ENCODE peak calls at places on chromosomes 12 and 14, in five cellular contexts. Z is mammary epithelial cell, I is neural crest cell, N is nephron progenitor cell, E is colonic mucosa. W is an unnamed sample.

GRCh38 chr12:94621662-94622359 is 28.5 kb downstream of the TMCC3 start:
- DNase-seq in Z (peak), I (no peak), N (no peak), E (peak), W (no peak)

GRCh38 chr12:61009167-61009566 is 1251.0 kb upstream of the USP15 start:
- DNase-seq in Z (no peak), I (no peak), N (no peak), E (no peak), W (no peak)

GRCh38 chr12:50728417-50728816 is 35.5 kb upstream of the ATF1 start:
- DNase-seq in Z (no peak), I (no peak), N (no peak), E (no peak), W (no peak)

GRCh38 chr12:112408621-112409020 is 784 bp downstream of the RPL6 start:
- DNase-seq in Z (peak), I (no peak), N (no peak), E (no peak), W (no peak)

GRCh38 chr14:90675399-90675798 is 140.8 kb downstream of the TTC7B start:
- DNase-seq in Z (no peak), I (no peak), N (no peak), E (no peak), W (no peak)

GRCh38 chr14:75125617-75126016 is 1.2 kb downstream of the NEK9 start:
- DNase-seq in Z (peak), I (no peak), N (no peak), E (no peak), W (no peak)

GRCh38 chr14:49881296-49882006 is 11.4 kb upstream of the ARF6 start:
- DNase-seq in Z (no peak), I (no peak), N (no peak), E (peak), W (no peak)

GRCh38 chr12:81274619-81275018 is 196.7 kb downstream of the ACSS3 start:
- DNase-seq in Z (no peak), I (no peak), N (no peak), E (no peak), W (no peak)

GRCh38 chr12:76259660-76260389 is 88.4 kb downstream of the BBS10 start:
- DNase-seq in Z (peak), I (no peak), N (no peak), E (no peak), W (no peak)

GRCh38 chr12:97142737-97143450 is 235.8 kb downstream of the NEDD1 start:
- DNase-seq in Z (no peak), I (peak), N (peak), E (no peak), W (no peak)

GRCh38 chr14:92958373-92959188 is 35.6 kb downstream of the CHGA start:
- DNase-seq in Z (no peak), I (no peak), N (no peak), E (no peak), W (no peak)

GRCh38 chr14:68795602-68796417 is 2.9 kb upstream of the ZFP36L1 start:
- DNase-seq in Z (peak), I (no peak), N (peak), E (peak), W (peak)
- TF ChIP-seq CTCF in Z (peak), I (peak), N (peak), E (peak), W (peak)

GRCh38 chr12:124663206-124663605 is 95.8 kb upstream of the NCOR2 start:
- DNase-seq in Z (no peak), I (no peak), N (no peak), E (no peak), W (no peak)

GRCh38 chr12:124659003-124659402 is 91.6 kb upstream of the NCOR2 start:
- DNase-seq in Z (no peak), I (no peak), N (no peak), E (no peak), W (no peak)

GRCh38 chr12:124660846-124661245 is 93.4 kb upstream of the NCOR2 start:
- DNase-seq in Z (no peak), I (no peak), N (peak), E (no peak), W (no peak)

GRCh38 chr12:124663771-124664366 is 96.5 kb upstream of the NCOR2 start:
- DNase-seq in Z (no peak), I (peak), N (no peak), E (no peak), W (no peak)

GRCh38 chr12:124661382-124661781 is 94.0 kb upstream of the NCOR2 start:
- DNase-seq in Z (no peak), I (no peak), N (no peak), E (no peak), W (no peak)
- TF ChIP-seq CTCF in Z (peak), I (no peak), N (no peak), E (no peak), W (no peak)

DNA sequence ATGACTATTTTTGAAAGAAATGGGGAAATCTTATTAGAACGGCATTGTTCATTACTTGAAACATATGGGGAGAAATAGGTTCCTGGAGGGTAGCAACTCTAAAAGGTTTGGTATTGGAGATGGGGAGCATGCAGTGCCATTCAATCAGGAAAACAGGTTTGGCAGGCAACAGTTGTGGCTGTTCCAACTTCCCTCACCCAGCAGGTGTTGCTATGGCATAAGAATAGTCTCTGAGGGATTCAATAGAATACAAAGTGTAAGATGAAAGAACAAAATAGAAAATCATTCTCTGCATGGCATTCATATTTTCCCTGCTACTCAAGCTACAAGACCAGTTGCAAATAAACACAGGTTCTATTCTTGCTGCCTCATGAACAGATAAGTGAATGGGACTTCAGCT is 393.3 kb upstream of the RPL10L start:
- DNase-seq in Z (no peak), I (no peak), N (peak), E (no peak), W (no peak)
- TF ChIP-seq CTCF in Z (peak), I (no peak), N (peak), E (no peak), W (no peak)

GRCh38 chr12:131455218-131455506 is 255.7 kb upstream of the SFSWAP start:
- DNase-seq in Z (no peak), I (no peak), N (no peak), E (no peak), W (no peak)

GRCh38 chr12:131449027-131449426 is 261.9 kb upstream of the SFSWAP start:
- DNase-seq in Z (no peak), I (no peak), N (no peak), E (no peak), W (no peak)

GRCh38 chr12:131455581-131456110 is 255.2 kb upstream of the SFSWAP start:
- DNase-seq in Z (no peak), I (no peak), N (no peak), E (no peak), W (no peak)

GRCh38 chr12:131454418-131455217 is 256.3 kb upstream of the SFSWAP start:
- DNase-seq in Z (no peak), I (peak), N (peak), E (no peak), W (no peak)

DNA sequence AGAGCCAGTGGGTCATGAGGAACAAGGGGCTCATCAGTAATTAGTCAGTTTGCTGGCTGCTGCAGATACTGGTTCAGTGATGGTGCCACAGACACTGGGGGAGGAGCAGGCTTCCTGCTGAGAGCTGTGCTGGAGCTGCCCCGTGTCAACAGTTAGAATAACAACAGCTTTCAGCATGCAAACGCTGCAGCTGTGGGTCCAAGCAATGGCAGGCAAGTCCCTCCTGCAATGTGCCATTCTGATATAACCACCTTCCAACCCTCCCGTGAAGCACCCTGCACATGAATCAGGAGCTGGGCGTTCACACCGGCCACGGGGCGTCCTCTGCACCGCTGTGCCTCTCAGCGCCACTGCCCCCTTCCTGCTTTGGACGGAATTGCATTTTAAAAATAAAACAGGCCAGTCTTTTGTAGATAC is 258.4 kb upstream of the SFSWAP start:
- DNase-seq in Z (no peak), I (peak), N (peak), E (peak), W (no peak)
- TF ChIP-seq CTCF in Z (no peak), I (peak), N (peak), E (peak), W (peak)

DNA sequence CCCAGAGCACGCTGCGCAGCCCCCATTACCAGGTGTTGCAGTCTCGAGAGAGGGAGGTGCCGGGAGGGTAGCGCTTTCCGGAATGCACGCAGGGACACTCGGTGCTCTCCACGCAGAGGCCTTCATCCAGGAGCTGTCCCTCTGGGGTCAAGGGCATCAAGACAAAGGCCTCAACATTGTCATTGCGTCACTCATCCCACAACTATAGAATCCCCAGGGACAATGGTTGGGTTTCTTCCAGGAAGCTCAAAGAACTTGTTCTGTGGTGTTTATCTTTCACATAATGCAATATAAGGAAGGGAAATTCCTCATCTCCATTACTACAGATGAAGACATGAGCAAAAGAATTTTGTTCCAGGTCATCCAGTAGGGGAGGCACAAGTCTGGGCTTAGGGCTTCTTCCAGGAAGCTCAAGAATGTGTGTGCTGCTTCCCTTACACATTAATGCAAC is 52.1 kb downstream of the VWF start:
- DNase-seq in Z (peak), I (no peak), N (no peak), E (no peak), W (no peak)
- TF ChIP-seq CTCF in Z (peak), I (no peak), N (no peak), E (no peak), W (no peak)

W was measured in pancreas.